ENCODE peak calls at places on chromosomes 16 and 17, in six cellular contexts. H, Z, D, F, A and K are unnamed samples.

GRCh38 chr16:81797443-81797842 is 18.4 kb downstream of the PLCG2 start:
- DNase-seq in D (no peak), Z (no peak), A (no peak), F (no peak), H (peak), K (peak)

GRCh38 chr17:45824475-45824874 is 20.2 kb upstream of the SPPL2C start:
- DNase-seq in D (peak), Z (no peak), F (no peak), H (no peak), A (no peak), K (no peak)

GRCh38 chr16:3020247-3020603 is at the start of gene TNFRSF12A:
- DNase-seq in D (peak), A (peak), Z (peak), H (peak), F (peak), K (peak)

GRCh38 chr17:78237403-78238012 is 6.1 kb downstream of the TMEM235 start:
- DNase-seq in F (no peak), Z (no peak), A (peak), D (peak), H (no peak), K (no peak)

GRCh38 chr16:83923581-83924365 is 24.9 kb downstream of the MLYCD start:
- DNase-seq in H (no peak), D (no peak), A (no peak), Z (peak), F (no peak), K (no peak)

GRCh38 chr17:82299452-82299851 is 18.0 kb downstream of the CD7 start:
- DNase-seq in H (no peak), D (no peak), Z (no peak), A (no peak), F (no peak), K (peak)

GRCh38 chr17:34259151-34259550 is 4.1 kb downstream of the CCL2 start:
- DNase-seq in F (no peak), A (no peak), H (no peak), Z (no peak), D (no peak), K (no peak)

GRCh38 chr16:64416232-64417010 is 705.4 kb downstream of the CDH11 start:
- DNase-seq in A (no peak), F (no peak), H (peak), Z (no peak), D (no peak), K (no peak)

GRCh38 chr17:48610282-48611211 is at the start of gene HOXB7:
- DNase-seq in D (peak), F (peak), H (no peak), A (no peak), Z (peak), K (peak)

GRCh38 chr17:43979671-43980070 is 24.8 kb upstream of the NAGS start:
- DNase-seq in D (no peak), F (no peak), Z (no peak), H (no peak), A (no peak), K (no peak)

GRCh38 chr17:41917192-41917591 is 1.6 kb downstream of the ACLY start:
- DNase-seq in A (peak), F (no peak), H (peak), Z (no peak), D (no peak), K (no peak)

GRCh38 chr17:79287743-79288142 is 213.1 kb downstream of the ENGASE start:
- DNase-seq in H (no peak), F (no peak), D (no peak), Z (no peak), A (no peak), K (no peak)

GRCh38 chr17:61464121-61464905 is 12.1 kb downstream of the TBX4 start:
- DNase-seq in F (no peak), Z (no peak), D (peak), H (no peak), A (no peak), K (peak)

GRCh38 chr16:70466812-70467090 is 12.4 kb downstream of the FCSK start:
- DNase-seq in D (no peak), Z (no peak), F (no peak), H (no peak), A (no peak), K (no peak)

DNA sequence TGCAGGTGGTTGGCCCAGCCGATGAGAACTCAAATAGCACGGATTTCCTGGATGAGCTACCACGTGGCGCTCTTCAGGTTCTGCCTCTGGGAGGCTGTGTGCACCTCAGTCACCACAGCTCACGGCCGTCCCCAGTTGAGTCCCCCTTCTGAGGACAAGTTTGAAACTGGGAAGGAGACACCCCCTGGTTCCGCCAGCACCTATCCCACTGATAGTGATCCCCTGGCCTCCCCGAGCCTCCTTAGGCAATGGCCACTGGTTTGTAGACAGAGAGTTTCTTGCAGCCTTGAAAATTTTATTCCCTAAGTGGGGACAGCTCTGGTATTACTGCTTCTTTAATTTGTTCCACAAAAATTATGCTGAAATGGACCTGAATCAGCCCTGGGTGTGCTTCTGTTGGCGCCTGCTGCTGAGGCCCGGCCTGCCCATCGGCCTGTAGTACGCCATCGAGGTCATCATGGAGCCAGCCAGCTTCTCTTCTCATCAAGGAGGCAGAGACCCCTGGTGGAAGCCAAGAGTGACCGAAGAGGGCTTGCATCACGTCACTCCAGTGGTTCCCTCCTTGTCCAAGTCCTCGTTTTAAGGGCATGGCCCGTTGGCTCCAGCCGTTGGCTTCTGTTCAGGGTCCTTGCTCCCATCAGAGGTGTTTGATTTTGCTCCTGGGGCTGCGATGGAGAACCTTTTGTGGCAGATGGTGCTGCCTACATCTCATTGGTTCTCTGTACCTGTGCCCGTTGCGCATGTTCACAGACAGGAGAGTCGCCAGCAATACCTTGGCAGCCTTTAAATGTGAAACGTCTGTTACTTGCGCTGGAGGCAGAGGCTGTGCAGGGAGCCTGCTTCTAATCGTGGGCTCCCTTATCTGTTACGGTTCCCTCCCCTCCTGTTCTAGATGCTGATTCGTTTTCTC is 9.3 kb downstream of the SMCR8 start:
- DNase-seq in H (no peak), Z (no peak), A (no peak), F (no peak), D (no peak), K (no peak)
- TF ChIP-seq CTCF in H (no peak), Z (no peak), A (no peak), F (no peak), D (peak), K (no peak)

DNA sequence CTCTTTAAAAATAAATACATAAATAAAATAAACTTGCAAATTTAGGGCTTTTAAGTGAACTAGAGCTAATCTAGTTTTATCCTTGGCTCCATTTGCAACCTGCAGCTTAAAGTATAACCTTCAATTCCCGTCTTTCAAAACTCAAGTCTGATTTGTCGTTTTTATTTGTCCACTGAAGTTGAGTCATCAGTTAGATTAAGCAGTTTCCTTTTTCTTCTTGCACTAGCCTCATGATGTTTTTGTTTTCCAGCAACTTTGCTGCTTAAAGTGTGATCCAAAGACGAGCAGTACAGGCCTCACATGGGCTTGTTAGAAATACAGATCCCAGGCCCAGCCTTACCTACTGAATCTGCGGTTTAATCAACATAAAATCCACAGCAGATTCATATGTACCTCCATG is 13.8 kb downstream of the ARSG start:
- DNase-seq in A (no peak), H (no peak), D (no peak), Z (no peak), F (no peak), K (no peak)
- H3K27ac ChIP-seq in A (no peak), H (no peak), D (no peak), Z (no peak), F (no peak), K (peak)

GRCh38 chr17:27329146-27329805 is 35.4 kb downstream of the WSB1 start:
- DNase-seq in Z (no peak), D (peak), A (no peak), F (no peak), H (no peak), K (no peak)

GRCh38 chr17:27336217-27336616 is 42.3 kb downstream of the WSB1 start:
- DNase-seq in F (no peak), D (peak), A (no peak), Z (no peak), H (no peak), K (no peak)

GRCh38 chr17:27332052-27332403 is 38.1 kb downstream of the WSB1 start:
- DNase-seq in D (no peak), Z (no peak), H (no peak), F (no peak), A (no peak), K (no peak)

GRCh38 chr17:27333410-27333980 is 39.6 kb downstream of the WSB1 start:
- DNase-seq in H (no peak), F (no peak), Z (peak), A (no peak), D (no peak), K (no peak)

DNA sequence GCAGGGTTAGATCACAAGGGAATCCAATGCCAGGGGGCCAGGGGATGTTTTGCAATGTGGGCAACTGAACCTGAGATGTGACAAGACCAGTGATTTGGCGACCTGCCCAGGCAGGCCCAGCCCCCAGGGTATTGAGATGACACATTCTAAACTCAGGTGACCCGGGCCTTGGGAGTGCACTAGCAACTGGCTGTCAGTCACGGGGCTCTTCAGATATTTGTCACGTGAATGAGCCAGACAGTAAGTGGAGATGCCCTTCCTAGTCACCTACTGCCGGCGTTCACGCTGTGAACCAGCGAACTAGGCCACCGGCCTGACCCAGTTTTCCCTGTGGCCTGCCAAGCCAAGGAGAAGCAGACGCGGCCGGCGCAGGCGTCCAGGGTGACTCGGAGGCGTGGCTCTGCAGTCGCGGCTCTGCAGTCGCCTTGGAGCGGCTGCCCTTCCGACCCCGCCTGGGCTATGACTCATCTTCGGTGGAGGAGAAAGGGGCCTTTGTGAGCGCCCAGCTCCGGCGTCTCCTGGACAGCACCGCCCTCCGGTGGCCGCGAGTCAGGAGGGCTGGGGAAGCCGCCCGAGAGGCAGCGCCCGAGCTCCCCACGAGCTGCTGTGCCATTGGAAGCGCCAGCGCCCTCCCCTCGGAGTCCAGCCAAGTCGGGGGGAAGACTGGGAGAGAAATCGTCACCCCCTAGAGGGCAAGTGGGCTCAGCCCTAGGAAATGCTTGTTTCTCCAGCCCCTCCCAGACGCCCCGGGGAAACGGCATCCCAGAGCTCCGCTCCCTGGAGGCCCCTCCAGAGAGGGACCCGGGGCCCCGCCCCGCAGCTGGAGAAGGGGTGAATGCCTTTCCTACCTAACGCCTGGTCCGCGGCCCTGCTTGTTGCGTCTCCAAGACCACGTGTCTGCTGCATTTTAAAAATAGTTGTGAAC is 38.8 kb downstream of the WSB1 start:
- DNase-seq in Z (peak), D (peak), H (peak), A (peak), F (peak), K (peak)
- TF ChIP-seq CTCF in Z (peak), D (peak), H (peak), A (peak), F (peak), K (peak)

GRCh38 chr17:4436846-4437245 is 3.1 kb downstream of the SPNS3 start:
- DNase-seq in D (no peak), F (no peak), A (no peak), Z (no peak), H (no peak), K (no peak)
- H3K27ac ChIP-seq in D (no peak), F (no peak), A (no peak), Z (no peak), H (no peak), K (no peak)

DNA sequence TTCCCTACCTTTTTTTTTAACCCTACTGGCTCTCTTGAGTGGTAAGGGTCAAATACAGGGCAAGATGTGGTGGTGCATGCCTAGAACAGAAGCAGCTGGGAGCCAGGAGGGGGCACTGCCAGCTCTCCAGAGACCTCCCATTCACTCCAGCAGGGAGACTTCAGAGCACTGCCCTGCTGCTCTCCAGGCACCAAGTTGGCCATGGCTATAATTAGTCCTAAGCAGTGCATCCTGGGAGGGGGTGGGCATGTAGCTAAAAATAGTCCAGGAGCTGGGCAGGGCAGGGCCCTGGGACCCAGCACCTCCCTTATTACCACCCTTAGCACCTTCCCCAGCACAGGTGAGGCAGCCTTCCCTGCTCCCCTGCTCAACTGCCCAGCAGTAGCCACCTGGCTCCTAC is 3.5 kb downstream of the CORO6 start:
- DNase-seq in F (peak), A (no peak), D (peak), H (no peak), Z (peak), K (peak)
- TF ChIP-seq CTCF in F (peak), A (no peak), D (peak), H (peak), Z (peak), K (no peak)

DNA sequence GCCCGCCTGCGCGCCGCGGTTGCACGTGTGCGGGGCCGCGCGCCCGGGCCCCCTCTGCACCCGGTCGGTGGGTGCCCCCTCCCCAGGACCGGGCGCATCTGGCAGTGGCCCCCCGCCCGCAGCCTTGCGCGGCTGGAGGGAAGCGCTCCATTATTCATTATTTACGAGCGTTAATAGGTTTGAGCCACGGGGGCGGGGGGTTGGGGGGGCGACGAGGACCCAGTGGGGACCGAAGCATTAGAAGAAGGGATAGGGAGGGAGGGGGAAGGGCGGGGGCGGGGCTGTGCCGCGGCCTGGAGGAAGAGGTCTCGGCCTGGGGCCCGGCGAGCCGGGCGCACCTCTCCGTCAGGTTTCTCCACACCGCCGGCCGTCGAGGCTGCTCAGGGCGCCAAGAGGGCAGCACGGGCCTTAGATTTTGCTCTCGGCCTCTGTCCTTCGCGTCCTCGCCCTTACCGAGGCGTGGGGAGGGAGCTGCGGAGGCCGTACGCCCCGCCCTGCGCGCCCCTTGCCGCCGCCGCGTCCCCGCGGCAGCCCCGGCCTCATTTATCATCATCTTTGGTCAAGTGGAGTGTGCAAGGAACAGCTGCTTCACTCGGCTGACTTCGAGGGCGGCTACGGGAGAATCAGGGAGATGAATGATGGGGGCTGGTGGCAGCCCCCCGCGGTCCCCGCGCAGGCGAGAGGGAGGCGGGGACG is 54.2 kb downstream of the SREBF1 start:
- DNase-seq in H (no peak), A (no peak), F (no peak), D (peak), Z (peak), K (no peak)
- H3K27ac ChIP-seq in H (peak), A (peak), F (peak), D (peak), Z (peak), K (no peak)